ENCODE peak calls at places on chromosomes 6 and 20, in four cellular contexts. P is GM12878, Q is HepG2, K is A549. C is an unnamed sample.

GRCh38 chr20:51510961-51511360 is 31.6 kb downstream of the NFATC2 start:
- DNase-seq in P (no peak), Q (no peak), K (no peak), C (no peak)

GRCh38 chr6:116779569-116780164 is 14.1 kb upstream of the FAM162B start:
- DNase-seq in P (no peak), Q (peak; percentile 58), K (peak; percentile 37), C (peak; percentile 28)

GRCh38 chr6:35024601-35025054 is 116.5 kb downstream of the TCP11 start:
- DNase-seq in P (no peak), Q (peak; percentile 28), K (peak; percentile 78), C (peak; percentile 29)

GRCh38 chr6:130482645-130483390 is 117.0 kb downstream of the TMEM200A start:
- DNase-seq in P (no peak), Q (no peak), K (no peak), C (no peak)

GRCh38 chr6:106125925-106126435 is 39.8 kb downstream of the PRDM1 start:
- DNase-seq in P (peak; percentile 62), Q (no peak), K (no peak), C (no peak)

GRCh38 chr6:107894821-107895396 is 63.1 kb downstream of the SEC63 start:
- DNase-seq in P (peak; percentile 12), Q (no peak), K (peak; percentile 11), C (no peak)

GRCh38 chr6:87378947-87379346 is 28.8 kb upstream of the CFAP206 start:
- DNase-seq in P (no peak), Q (no peak), K (no peak), C (no peak)

GRCh38 chr6:130111031-130111430 is 92.7 kb downstream of the L3MBTL3 start:
- DNase-seq in P (no peak), Q (no peak), K (no peak), C (no peak)

GRCh38 chr20:49431345-49431744 is 51.1 kb downstream of the KCNB1 start:
- DNase-seq in P (no peak), Q (no peak), K (peak; percentile 56), C (no peak)

GRCh38 chr20:25279403-25279802 is 31.5 kb downstream of the PYGB start:
- DNase-seq in P (no peak), Q (no peak), K (no peak), C (no peak)

GRCh38 chr6:135488023-135488422 is 9.5 kb downstream of the AHI1 start:
- DNase-seq in P (no peak), Q (no peak), K (no peak), C (no peak)

GRCh38 chr6:4460595-4461475 is 315.4 kb upstream of the CDYL start:
- DNase-seq in P (no peak), Q (no peak), K (no peak), C (no peak)
- TF ChIP-seq REST in P (no peak), Q (no peak), K (no peak), C (no peak)

DNA sequence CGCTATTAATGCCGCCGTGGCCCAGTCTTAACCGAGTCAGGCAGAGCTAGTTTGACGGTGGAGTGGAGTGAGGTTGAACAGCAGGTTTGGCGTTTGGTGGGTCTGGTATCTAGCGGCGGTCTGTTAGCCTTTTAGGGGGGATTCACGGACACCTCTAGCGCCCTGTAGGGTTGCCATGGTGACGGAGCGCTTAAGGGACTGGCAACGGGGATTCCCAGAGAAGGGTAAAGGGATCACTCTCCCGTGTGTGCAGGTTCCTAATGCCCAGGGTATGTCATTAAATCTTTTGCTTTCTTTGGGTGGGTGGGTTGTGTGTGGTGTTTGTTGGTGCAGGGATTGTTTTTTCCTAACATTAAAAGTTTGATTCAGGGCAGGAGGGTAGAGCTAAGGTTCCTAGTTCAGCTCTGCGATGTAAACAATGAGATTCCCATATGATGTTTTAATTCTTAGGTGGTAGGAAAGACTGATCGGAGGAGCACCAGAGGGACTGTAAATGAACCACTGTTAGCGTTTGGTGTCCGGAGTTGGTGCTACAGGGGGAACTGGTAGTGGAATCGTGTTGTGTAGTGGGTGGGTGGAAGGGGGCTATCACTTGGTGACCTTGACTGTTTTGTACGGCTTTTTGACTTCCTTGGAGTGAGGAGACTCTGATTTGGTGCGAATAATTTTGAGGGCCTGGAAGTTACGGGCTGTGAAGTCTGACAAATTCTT is 4.9 kb downstream of the BRD2 start:
- DNase-seq in P (no peak), Q (peak; percentile 50), K (peak; percentile 43), C (no peak)
- TF ChIP-seq REST in P (no peak), Q (no peak), K (no peak), C (no peak)

DNA sequence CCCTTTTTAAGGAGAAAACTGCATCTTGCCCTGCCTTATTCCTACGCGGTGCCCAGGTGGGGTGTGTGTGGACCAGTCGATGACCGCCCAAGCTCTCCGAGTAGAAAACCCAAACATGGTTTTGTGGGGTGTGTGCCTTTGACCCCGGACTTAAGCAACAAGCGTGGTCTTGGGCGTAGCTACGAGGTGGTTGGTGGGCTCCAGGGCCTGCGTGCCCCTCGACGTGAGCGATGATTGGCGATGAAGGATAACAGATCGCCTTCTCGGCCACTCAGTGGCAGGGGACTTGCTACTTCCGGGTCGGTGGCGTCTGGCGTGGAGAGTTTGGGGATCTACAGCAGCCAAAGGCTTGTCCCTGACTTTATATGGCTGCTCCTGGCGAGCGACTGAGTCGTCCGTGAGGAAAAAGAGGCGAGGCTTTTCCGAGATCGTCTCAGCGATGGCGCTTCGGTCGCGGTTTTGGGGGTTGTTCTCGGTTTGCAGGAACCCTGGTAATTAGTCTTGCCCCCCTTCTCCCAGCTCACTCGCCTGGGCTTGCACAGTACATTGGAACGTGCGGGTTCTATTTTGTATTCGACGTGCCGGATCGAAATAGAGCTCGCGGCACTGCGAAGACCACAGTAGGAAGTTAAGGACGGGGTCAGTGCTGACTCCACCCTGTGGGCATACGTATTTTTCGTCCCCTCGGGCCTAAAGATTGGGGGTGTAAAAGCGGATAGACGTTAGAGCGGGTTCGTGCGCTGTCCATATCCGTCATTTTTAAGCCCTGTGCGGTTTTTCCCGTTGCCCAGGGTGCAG is at the start of gene MRPL18:
- DNase-seq in P (peak; percentile 95), Q (peak; percentile 99), K (peak; percentile 98), C (peak; percentile 97)
- TF ChIP-seq REST in P (no peak), Q (no peak), K (no peak), C (no peak)

GRCh38 chr6:139375239-139376053 is 998 bp upstream of the CITED2 start:
- DNase-seq in P (peak; percentile 65), Q (peak; percentile 96), K (peak; percentile 93), C (peak; percentile 83)
- TF ChIP-seq REST in P (no peak), Q (peak; percentile 79), K (no peak), C (no peak)

DNA sequence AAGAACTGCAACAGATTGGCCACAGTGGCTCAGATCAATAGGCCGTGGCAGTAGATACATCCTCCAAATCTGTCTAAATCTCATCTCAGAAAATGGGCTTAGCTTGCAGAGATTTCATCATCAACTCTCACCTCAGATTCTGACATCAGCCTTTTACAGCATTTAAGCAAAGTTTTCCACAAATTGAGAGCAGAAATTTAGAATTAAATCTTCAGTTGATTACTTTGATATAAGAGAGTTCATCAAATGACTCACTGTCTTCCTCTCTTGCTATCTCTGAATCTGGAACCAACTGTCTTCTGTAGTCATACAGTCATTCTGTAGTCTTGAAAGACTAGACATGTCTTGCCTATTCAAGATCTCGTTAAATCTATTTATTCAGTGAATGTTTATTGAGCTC is 45.2 kb upstream of the CTAGE9 start:
- DNase-seq in P (no peak), Q (no peak), K (no peak), C (no peak)
- TF ChIP-seq REST in P (no peak), Q (no peak), K (no peak), C (no peak)

GRCh38 chr6:169965657-169966311 is 214.4 kb downstream of the ERMARD start:
- DNase-seq in P (no peak), Q (no peak), K (no peak), C (no peak)

GRCh38 chr6:169966312-169967181 is 215.1 kb downstream of the ERMARD start:
- DNase-seq in P (no peak), Q (no peak), K (no peak), C (no peak)

GRCh38 chr6:169968541-169969270 is 217.3 kb downstream of the ERMARD start:
- DNase-seq in P (no peak), Q (no peak), K (peak; percentile 4), C (no peak)

GRCh38 chr6:169969372-169970099 is 218.1 kb downstream of the ERMARD start:
- DNase-seq in P (no peak), Q (no peak), K (no peak), C (no peak)

GRCh38 chr6:169967687-169968086 is 216.3 kb downstream of the ERMARD start:
- DNase-seq in P (no peak), Q (no peak), K (no peak), C (no peak)
- TF ChIP-seq REST in P (no peak), Q (no peak), K (no peak), C (no peak)

GRCh38 chr6:83708546-83708969 is 343 bp downstream of the SNAP91 start:
- DNase-seq in P (no peak), Q (no peak), K (no peak), C (no peak)

GRCh38 chr6:83707829-83708545 is 914 bp downstream of the SNAP91 start:
- DNase-seq in P (no peak), Q (no peak), K (no peak), C (no peak)

GRCh38 chr6:83711958-83712357 is 3.1 kb upstream of the SNAP91 start:
- DNase-seq in P (no peak), Q (no peak), K (no peak), C (no peak)

GRCh38 chr6:83709748-83710050 is 798 bp upstream of the SNAP91 start:
- DNase-seq in P (no peak), Q (no peak), K (no peak), C (no peak)

GRCh38 chr6:83708970-83709747 is at the start of gene SNAP91:
- DNase-seq in P (no peak), Q (no peak), K (peak; percentile 12), C (no peak)
- TF ChIP-seq REST in P (no peak), Q (no peak), K (no peak), C (no peak)

GRCh38 chr6:145175470-145175869 is 559.9 kb downstream of the EPM2A start:
- DNase-seq in P (no peak), Q (no peak), K (no peak), C (no peak)
- TF ChIP-seq REST in P (no peak), Q (no peak), K (no peak), C (no peak)

GRCh38 chr6:11475019-11475418 is 62.5 kb upstream of the TMEM170B start:
- DNase-seq in P (no peak), Q (no peak), K (no peak), C (no peak)

GRCh38 chr6:11469684-11470083 is 67.9 kb upstream of the TMEM170B start:
- DNase-seq in P (no peak), Q (no peak), K (no peak), C (no peak)

GRCh38 chr6:11473008-11473740 is 64.4 kb upstream of the TMEM170B start:
- DNase-seq in P (no peak), Q (no peak), K (no peak), C (no peak)

GRCh38 chr6:11467364-11467763 is 70.2 kb upstream of the TMEM170B start:
- DNase-seq in P (peak; percentile 88), Q (no peak), K (no peak), C (no peak)

GRCh38 chr6:11471261-11471660 is 66.3 kb upstream of the TMEM170B start:
- DNase-seq in P (no peak), Q (no peak), K (no peak), C (no peak)
- TF ChIP-seq REST in P (no peak), Q (no peak), K (no peak), C (no peak)